ENCODE peak calls at places on chromosomes 12 and 14, in ten cellular contexts. W is sigmoid colon; S is endothelial cell of umbilical vein; R is thoracic aorta; G is heart right ventricle; V is pancreas; K is IMR-90; M is A673; B is GM23248; C is CD8-positive, alpha-beta T cell. T is an unnamed sample.

GRCh38 chr12:93790472-93791152 is 113.4 kb downstream of the CRADD start:
- DNase-seq in W (no peak), S (peak; percentile 75), R (no peak), G (no peak), V (no peak), K (peak; percentile 89), M (peak; percentile 72), B (peak; percentile 72), C (peak; percentile 35), T (no peak)

GRCh38 chr12:74685385-74685784 is 147.8 kb downstream of the ATXN7L3B start:
- DNase-seq in W (no peak), S (no peak), R (no peak), G (no peak), V (no peak), K (no peak), M (no peak), B (no peak), C (no peak), T (no peak)

GRCh38 chr12:66629138-66629880 is 49.6 kb downstream of the GRIP1 start:
- DNase-seq in W (no peak), S (no peak), R (no peak), G (no peak), V (peak; percentile 8), K (no peak), M (no peak), B (no peak), C (no peak), T (no peak)

GRCh38 chr14:55129086-55129427 is at the start of gene LGALS3:
- DNase-seq in W (peak; percentile 86), S (peak; percentile 23), R (peak; percentile 24), G (peak; percentile 78), V (peak; percentile 62), K (peak; percentile 51), M (no peak), B (peak; percentile 88), C (peak; percentile 23), T (peak; percentile 90)

GRCh38 chr14:21346532-21347135 is 37.2 kb downstream of the SUPT16H start:
- DNase-seq in W (no peak), S (no peak), R (no peak), G (no peak), V (no peak), K (peak; percentile 82), M (no peak), B (peak; percentile 71), C (no peak), T (no peak)

GRCh38 chr14:104687601-104688504 is 1.6 kb upstream of the INF2 start:
- DNase-seq in W (peak; percentile 91), S (no peak), R (no peak), G (peak; percentile 79), V (peak; percentile 96), K (no peak), M (no peak), B (peak; percentile 49), C (no peak), T (peak; percentile 95)

GRCh38 chr12:3249081-3249800 is 172.1 kb downstream of the TSPAN9 start:
- DNase-seq in W (no peak), S (no peak), R (no peak), G (no peak), V (no peak), K (no peak), M (peak; percentile 91), B (no peak), C (no peak), T (no peak)

GRCh38 chr14:104293231-104293841 is 154.9 kb downstream of the KIF26A start:
- DNase-seq in W (peak; percentile 48), S (no peak), R (no peak), G (no peak), V (no peak), K (no peak), M (no peak), B (no peak), C (no peak), T (peak; percentile 33)

GRCh38 chr14:20956376-20956976 is 1.2 kb downstream of the RNASE2 start:
- DNase-seq in W (no peak), S (no peak), R (no peak), G (no peak), V (no peak), K (no peak), M (no peak), B (no peak), C (no peak), T (no peak)

GRCh38 chr14:49598479-49599301 is at the start of gene LRR1:
- DNase-seq in W (peak; percentile 89), S (peak; percentile 90), R (peak; percentile 14), G (peak; percentile 86), V (peak; percentile 81), K (peak; percentile 82), M (peak; percentile 86), B (peak; percentile 93), C (peak; percentile 89), T (peak; percentile 93)

GRCh38 chr12:52614381-52615207 is 3.8 kb downstream of the KRT73 start:
- DNase-seq in W (no peak), S (no peak), R (no peak), G (no peak), V (no peak), K (no peak), M (no peak), B (no peak), C (peak; percentile 10), T (no peak)

GRCh38 chr12:52615208-52615868 is 3.0 kb downstream of the KRT73 start:
- DNase-seq in W (no peak), S (no peak), R (no peak), G (no peak), V (no peak), K (peak; percentile 2), M (peak; percentile 57), B (peak; percentile 76), C (no peak), T (no peak)

GRCh38 chr12:52616680-52617402 is 1.5 kb downstream of the KRT73 start:
- DNase-seq in W (no peak), S (no peak), R (no peak), G (no peak), V (no peak), K (no peak), M (no peak), B (no peak), C (no peak), T (no peak)

GRCh38 chr12:52617403-52617785 is 965 bp downstream of the KRT73 start:
- DNase-seq in W (no peak), S (no peak), R (no peak), G (no peak), V (no peak), K (no peak), M (no peak), B (no peak), C (no peak), T (no peak)

DNA sequence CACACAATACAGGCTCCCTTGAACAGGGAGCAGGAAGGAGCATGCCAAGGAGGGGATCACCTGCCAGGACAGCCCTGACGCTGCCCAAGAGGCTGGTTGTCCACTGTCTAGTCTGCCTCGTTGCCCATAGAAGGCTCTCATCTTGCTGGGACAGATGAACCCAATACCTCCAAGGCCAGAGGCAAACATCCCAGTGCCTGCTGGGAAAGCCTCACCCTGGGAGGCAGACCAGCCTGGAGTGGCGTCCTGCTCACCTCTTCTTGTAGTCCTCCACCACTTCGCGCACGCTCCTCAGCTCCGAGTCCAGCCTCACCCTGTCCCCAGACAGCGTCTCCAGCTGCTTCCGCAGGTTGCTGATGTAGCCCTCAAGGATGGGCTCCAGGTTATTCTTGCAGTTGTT is 2.4 kb downstream of the KRT73 start:
- DNase-seq in W (no peak), S (no peak), R (no peak), G (no peak), V (no peak), K (no peak), M (no peak), B (no peak), C (no peak), T (no peak)
- H3K4me3 ChIP-seq in W (no peak overlapping the region), S (no peak overlapping the region), R (no peak overlapping the region), G (no peak overlapping the region), V (no peak overlapping the region), K (no peak overlapping the region), M (no peak overlapping the region), B (no peak overlapping the region), C (peak overlapping the region; percentile 5), T (no peak overlapping the region)

GRCh38 chr12:64450057-64450640 is 1.8 kb upstream of the TBK1 start:
- DNase-seq in W (no peak), S (no peak), R (no peak), G (no peak), V (no peak), K (no peak), M (no peak), B (no peak), C (no peak), T (no peak)
- H3K4me1 ChIP-seq in W (peaks cover 28% of the 10 kb centered on the region), S (peaks cover 15% of the 10 kb centered on the region), R (peaks cover 13% of the 10 kb centered on the region), G (peaks cover 8% of the 10 kb centered on the region), V (no peaks in the 10 kb centered on the region), K (peaks cover 6% of the 10 kb centered on the region), M (peaks cover 9% of the 10 kb centered on the region), B (peaks cover 17% of the 10 kb centered on the region), C (no peaks in the 10 kb centered on the region), T (peaks cover 8% of the 10 kb centered on the region)

GRCh38 chr14:64541261-64541970 is 875 bp downstream of the HSPA2 start:
- DNase-seq in W (peak; percentile 85), S (peak; percentile 29), R (no peak), G (peak; percentile 11), V (peak; percentile 35), K (no peak), M (no peak), B (peak; percentile 61), C (no peak), T (peak; percentile 65)
- H3K4me3 ChIP-seq in W (peak overlapping the region; percentile 60), S (peak overlapping the region; percentile 8), R (peak overlapping the region; percentile 70), G (peak overlapping the region; percentile 75), V (peak overlapping the region; percentile 37), K (peak overlapping the region; percentile 67), M (peak overlapping the region; percentile 59), B (peak overlapping the region; percentile 69), C (peak overlapping the region; percentile 83), T (no peak overlapping the region)

DNA sequence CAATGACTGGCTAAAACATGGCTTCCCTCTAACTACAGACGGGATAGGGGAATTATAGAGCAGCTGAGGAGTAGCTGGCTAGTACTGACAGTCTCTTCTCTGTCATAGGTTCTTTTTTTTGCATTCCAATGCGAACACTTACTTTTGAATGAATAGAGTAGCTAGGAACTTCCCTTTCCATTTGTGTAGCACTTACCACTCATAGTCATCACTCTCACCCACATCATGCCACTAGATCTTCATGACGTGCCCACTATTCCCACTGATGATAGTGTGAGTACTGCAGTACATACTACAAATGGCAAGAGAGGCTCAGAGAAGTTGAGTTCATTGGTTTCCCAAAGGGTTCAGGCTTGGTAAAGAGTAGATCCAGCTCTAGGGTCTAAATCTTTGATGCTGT is 143.9 kb upstream of the HIF1A start:
- DNase-seq in W (no peak), S (no peak), R (no peak), G (no peak), V (no peak), K (no peak), M (no peak), B (no peak), C (no peak), T (no peak)
- H3K4me1 ChIP-seq in W (no peaks in the 10 kb centered on the region), S (no peaks in the 10 kb centered on the region), R (peaks cover 48% of the 10 kb centered on the region), G (peaks cover 27% of the 10 kb centered on the region), V (peaks cover 27% of the 10 kb centered on the region), K (peaks cover 46% of the 10 kb centered on the region), M (peaks cover 4% of the 10 kb centered on the region), B (peaks cover 59% of the 10 kb centered on the region), C (peaks cover 13% of the 10 kb centered on the region), T (no peaks in the 10 kb centered on the region)

GRCh38 chr14:73460691-73461127 is 2.4 kb upstream of the NUMB start:
- DNase-seq in W (no peak), S (peak; percentile 92), R (no peak), G (peak; percentile 64), V (no peak), K (peak; percentile 77), M (peak; percentile 77), B (peak; percentile 91), C (no peak), T (no peak)
- H3K4me3 ChIP-seq in W (no peak overlapping the region), S (no peak overlapping the region), R (no peak overlapping the region), G (no peak overlapping the region), V (no peak overlapping the region), K (no peak overlapping the region), M (no peak overlapping the region), B (peak overlapping the region; percentile 59), C (no peak overlapping the region), T (no peak overlapping the region)

GRCh38 chr14:58298880-58299664 is 717 bp downstream of the ARID4A start:
- DNase-seq in W (peak; percentile 72), S (peak; percentile 18), R (no peak), G (peak; percentile 33), V (peak; percentile 13), K (no peak), M (peak; percentile 23), B (peak; percentile 55), C (peak; percentile 43), T (peak; percentile 44)
- H3K4me1 ChIP-seq in W (peaks cover 34% of the 10 kb centered on the region), S (peaks cover 14% of the 10 kb centered on the region), R (peaks cover 29% of the 10 kb centered on the region), G (peaks cover 45% of the 10 kb centered on the region), V (peaks cover 16% of the 10 kb centered on the region), K (no peaks in the 10 kb centered on the region), M (peaks cover 7% of the 10 kb centered on the region), B (peaks cover 17% of the 10 kb centered on the region), C (peaks cover 34% of the 10 kb centered on the region), T (peaks cover 29% of the 10 kb centered on the region)

T was measured in mucosa of descending colon.